ENCODE peak calls at places on chromosomes 1 and 21, in ten cellular contexts. G, A, S, Z, O, I, V, N, R and E are unnamed samples.

GRCh38 chr1:100249155-100249536 is 488 bp downstream of the DBT start:
- DNase-seq in N (no peak), I (no peak), R (no peak), A (no peak), G (peak), V (no peak), Z (no peak), O (no peak), S (no peak), E (no peak)

GRCh38 chr1:214220891-214221290 is 60.1 kb upstream of the SMYD2 start:
- DNase-seq in G (no peak), S (no peak), O (no peak), I (no peak), A (no peak), Z (no peak), N (no peak), V (no peak), R (no peak), E (no peak)

GRCh38 chr1:226735576-226735975 is 3.5 kb downstream of the ITPKB start:
- DNase-seq in A (no peak), I (no peak), G (no peak), Z (no peak), O (no peak), S (no peak), R (no peak), V (no peak), N (no peak), E (no peak)

GRCh38 chr1:222583079-222583478 is 6.7 kb downstream of the TAF1A start:
- DNase-seq in A (no peak), I (peak), O (no peak), N (no peak), S (no peak), G (no peak), R (no peak), V (no peak), Z (no peak), E (no peak)

GRCh38 chr1:55894521-55894920 is 679.4 kb upstream of the USP24 start:
- DNase-seq in I (no peak), Z (no peak), S (no peak), R (no peak), G (peak), A (no peak), O (no peak), V (no peak), N (no peak), E (peak)

GRCh38 chr1:10942542-10942912 is 69.9 kb upstream of the TARDBP start:
- DNase-seq in Z (no peak), R (no peak), G (no peak), V (no peak), S (no peak), A (no peak), I (no peak), N (no peak), O (no peak), E (no peak)

GRCh38 chr1:93244298-93245069 is 64.0 kb downstream of the CCDC18 start:
- DNase-seq in R (no peak), G (no peak), I (no peak), S (no peak), A (no peak), N (no peak), O (no peak), V (no peak), Z (no peak), E (no peak)

GRCh38 chr1:216186131-216186530 is 237.1 kb downstream of the USH2A start:
- DNase-seq in I (no peak), V (no peak), A (no peak), R (no peak), O (no peak), G (no peak), N (no peak), S (no peak), Z (no peak), E (no peak)

GRCh38 chr1:108560143-108560429 is 186 bp downstream of the EEIG2 start:
- DNase-seq in Z (no peak), O (no peak), I (no peak), V (no peak), S (no peak), N (no peak), R (no peak), A (no peak), G (no peak), E (no peak)

GRCh38 chr1:6126521-6127067 is 53.5 kb downstream of the CHD5 start:
- DNase-seq in V (no peak), S (no peak), A (no peak), R (no peak), O (no peak), I (no peak), Z (no peak), G (no peak), N (no peak), E (no peak)

GRCh38 chr1:208791458-208791857 is 547.3 kb upstream of the PLXNA2 start:
- DNase-seq in I (no peak), O (no peak), R (no peak), V (no peak), A (no peak), G (no peak), N (no peak), S (no peak), Z (no peak), E (no peak)

GRCh38 chr1:147236959-147237791 is 5.3 kb upstream of the CHD1L start:
- DNase-seq in A (no peak), S (no peak), R (no peak), N (no peak), O (no peak), I (no peak), Z (no peak), G (no peak), V (peak), E (no peak)

GRCh38 chr1:118907466-118907865 is 80.7 kb downstream of the TBX15 start:
- DNase-seq in N (no peak), V (no peak), O (no peak), A (no peak), I (no peak), S (no peak), G (no peak), R (no peak), Z (no peak), E (no peak)

GRCh38 chr1:245871881-245872280 is 635.2 kb downstream of the SMYD3 start:
- DNase-seq in I (no peak), Z (no peak), S (no peak), A (no peak), R (no peak), G (no peak), O (no peak), N (no peak), V (no peak), E (no peak)

GRCh38 chr1:180936110-180937011 is 23.7 kb downstream of the KIAA1614 start:
- DNase-seq in I (no peak), O (no peak), G (no peak), Z (no peak), V (no peak), N (no peak), R (no peak), A (no peak), S (no peak), E (no peak)

GRCh38 chr1:207191061-207191460 is 87.0 kb downstream of the C4BPA start:
- DNase-seq in S (no peak), Z (no peak), V (no peak), I (no peak), O (no peak), N (no peak), G (no peak), A (no peak), R (no peak), E (no peak)

GRCh38 chr1:218658899-218659298 is 313.8 kb downstream of the TGFB2 start:
- DNase-seq in A (no peak), N (peak), R (no peak), O (no peak), I (no peak), S (no peak), G (peak), Z (no peak), V (no peak), E (no peak)

GRCh38 chr1:182193908-182194550 is 132.5 kb upstream of the ZNF648 start:
- DNase-seq in G (peak), S (no peak), V (no peak), A (no peak), O (no peak), Z (peak), R (no peak), I (no peak), N (peak), E (peak)

GRCh38 chr1:237171564-237172485 is 129.8 kb downstream of the RYR2 start:
- DNase-seq in G (no peak), Z (no peak), I (no peak), O (no peak), S (no peak), A (no peak), V (no peak), N (no peak), R (no peak), E (no peak)

GRCh38 chr1:91894036-91894761 is 8.2 kb upstream of the TGFBR3 start:
- DNase-seq in G (peak), V (no peak), R (no peak), A (no peak), O (no peak), S (no peak), Z (no peak), N (peak), I (no peak), E (peak)

GRCh38 chr1:36115200-36115669 is 9.8 kb downstream of the COL8A2 start:
- DNase-seq in I (no peak), V (peak), G (peak), O (no peak), R (no peak), A (no peak), N (peak), Z (peak), S (no peak), E (peak)

GRCh38 chr1:208450958-208451357 is 206.8 kb upstream of the PLXNA2 start:
- DNase-seq in N (no peak), A (no peak), G (no peak), O (peak), R (no peak), S (peak), V (no peak), Z (no peak), I (no peak), E (no peak)

GRCh38 chr1:41683681-41684500 is 199.4 kb upstream of the EDN2 start:
- DNase-seq in V (peak), Z (no peak), R (no peak), O (no peak), S (no peak), I (no peak), A (no peak), G (no peak), N (no peak), E (no peak)

GRCh38 chr21:35206141-35207125 is 157.3 kb upstream of the RUNX1 start:
- DNase-seq in V (no peak), S (no peak), Z (no peak), A (peak), I (no peak), O (no peak), G (no peak), R (no peak), N (no peak), E (no peak)

GRCh38 chr1:180270767-180271639 is 40.9 kb downstream of the LHX4 start:
- DNase-seq in N (peak), R (no peak), O (no peak), A (no peak), V (peak), S (no peak), G (peak), Z (no peak), I (no peak), E (peak)

GRCh38 chr1:241871031-241871430 is 23.0 kb downstream of the EXO1 start:
- DNase-seq in V (no peak), Z (no peak), A (no peak), I (no peak), N (no peak), R (no peak), O (no peak), G (no peak), S (no peak), E (no peak)

GRCh38 chr1:186187601-186188000 is 187.5 kb downstream of the TPR start:
- DNase-seq in G (no peak), N (no peak), R (no peak), O (no peak), A (no peak), I (no peak), Z (no peak), V (no peak), S (no peak), E (no peak)

GRCh38 chr1:151871284-151872030 is 17.9 kb upstream of the THEM5 start:
- DNase-seq in G (no peak), A (no peak), R (no peak), N (no peak), S (no peak), V (no peak), I (no peak), O (no peak), Z (no peak), E (no peak)

GRCh38 chr1:171438441-171438840 is 46.9 kb upstream of the PRRC2C start:
- DNase-seq in N (peak), O (no peak), S (no peak), Z (peak), G (peak), I (no peak), V (peak), R (no peak), A (no peak), E (peak)

GRCh38 chr1:224402472-224403035 is 32.0 kb downstream of the WDR26 start:
- DNase-seq in R (no peak), N (no peak), G (no peak), S (no peak), A (no peak), V (no peak), I (no peak), O (no peak), Z (no peak), E (no peak)

GRCh38 chr1:157219182-157219581 is 81.0 kb upstream of the ETV3 start:
- DNase-seq in I (no peak), Z (no peak), R (no peak), N (no peak), V (no peak), G (no peak), A (no peak), O (no peak), S (no peak), E (no peak)

GRCh38 chr1:20658166-20658915 is 2.8 kb downstream of the DDOST start:
- DNase-seq in G (no peak), N (no peak), R (no peak), V (no peak), S (no peak), I (no peak), O (no peak), A (no peak), Z (no peak), E (no peak)

GRCh38 chr21:26127918-26128317 is 42.7 kb downstream of the APP start:
- DNase-seq in G (peak), V (no peak), R (no peak), N (no peak), S (no peak), Z (no peak), A (peak), O (no peak), I (no peak), E (peak)

GRCh38 chr21:41828884-41829360 is 50.2 kb downstream of the PRDM15 start:
- DNase-seq in Z (no peak), V (no peak), R (no peak), A (no peak), O (no peak), I (no peak), N (no peak), G (no peak), S (no peak), E (no peak)

GRCh38 chr1:104906141-104906540 is 1156.4 kb downstream of the AMY1C start:
- DNase-seq in S (no peak), A (no peak), N (no peak), R (no peak), V (no peak), O (no peak), G (no peak), I (no peak), Z (no peak), E (no peak)

GRCh38 chr1:3068400-3069361 is at the start of gene PRDM16:
- DNase-seq in V (peak), R (peak), S (no peak), I (peak), Z (peak), N (peak), A (peak), G (peak), O (peak), E (peak)

GRCh38 chr1:33349081-33349759 is 28.3 kb upstream of the A3GALT2 start:
- DNase-seq in I (peak), A (peak), O (peak), R (peak), G (peak), S (peak), Z (peak), N (no peak), V (peak), E (peak)

GRCh38 chr1:112706505-112707216 is at the start of gene RHOC:
- DNase-seq in O (peak), R (peak), Z (peak), A (peak), I (peak), G (peak), S (peak), N (peak), V (peak), E (peak)